ENCODE peak calls at places on chromosome 19, in four cellular contexts. R, I, Y and W are unnamed samples. For H3K4me1, the result is how much of the 10 kb centered on the place peaks cover.

GRCh38 chr19:14480695-14481069 is 5.5 kb upstream of the PTGER1 start:
- DNase-seq in I (peak), Y (no peak), R (peak), W (no peak)

GRCh38 chr19:49097453-49098288 is 12.4 kb downstream of the SNRNP70 start:
- DNase-seq in I (peak), Y (peak), R (peak), W (peak)

GRCh38 chr19:41888926-41889325 is 5.9 kb downstream of the ARHGEF1 start:
- DNase-seq in R (no peak), Y (no peak), I (no peak), W (no peak)

GRCh38 chr19:2266183-2266993 is 10.2 kb upstream of the JSRP1 start:
- DNase-seq in I (peak), R (peak), Y (peak), W (peak)

GRCh38 chr19:43229315-43229714 is 23.9 kb upstream of the PSG4 start:
- DNase-seq in R (peak), I (no peak), Y (no peak), W (no peak)

GRCh38 chr19:18114483-18114882 is 16.9 kb downstream of the MAST3 start:
- DNase-seq in R (no peak), I (no peak), Y (no peak), W (no peak)

GRCh38 chr19:31261651-31262331 is 87.4 kb downstream of the TSHZ3 start:
- DNase-seq in Y (no peak), I (no peak), R (peak), W (no peak)

GRCh38 chr19:42122691-42123607 is 9.3 kb downstream of the POU2F2 start:
- DNase-seq in Y (no peak), R (no peak), I (no peak), W (no peak)

GRCh38 chr19:7914598-7915045 is at the start of gene TGFBR3L:
- DNase-seq in I (no peak), R (no peak), Y (peak), W (no peak)

GRCh38 chr19:52211203-52211602 is 21.4 kb downstream of the PPP2R1A start:
- DNase-seq in Y (no peak), I (no peak), R (no peak), W (no peak)

GRCh38 chr19:7743425-7743841 is 3.9 kb downstream of the CD209 start:
- DNase-seq in I (no peak), Y (no peak), R (no peak), W (no peak)

GRCh38 chr19:41707502-41707812 is 969 bp upstream of the CEACAM5 start:
- DNase-seq in R (no peak), Y (no peak), I (no peak), W (no peak)

GRCh38 chr19:2253106-2254051 is 2.8 kb downstream of the JSRP1 start:
- DNase-seq in R (no peak), Y (no peak), I (peak), W (no peak)

GRCh38 chr19:8304841-8305621 is 3.1 kb downstream of the CD320 start:
- DNase-seq in Y (peak), R (no peak), I (peak), W (peak)

GRCh38 chr19:13842294-13843103 is 34.4 kb upstream of the NANOS3 start:
- DNase-seq in Y (peak), I (peak), R (peak), W (peak)

GRCh38 chr19:42229855-42230331 is 9.8 kb downstream of the ZNF526 start:
- DNase-seq in R (peak), Y (no peak), I (no peak), W (no peak)

GRCh38 chr19:4985551-4985991 is 16.7 kb downstream of the KDM4B start:
- DNase-seq in R (no peak), Y (no peak), I (peak), W (no peak)

GRCh38 chr19:43555185-43555770 is 20.0 kb downstream of the XRCC1 start:
- DNase-seq in R (peak), Y (peak), I (peak), W (peak)

GRCh38 chr19:48552406-48553322 is 692 bp downstream of the SULT2B1 start:
- DNase-seq in R (no peak), I (no peak), Y (no peak), W (no peak)

GRCh38 chr19:35295792-35296462 is 4.0 kb downstream of the MAG start:
- DNase-seq in I (no peak), Y (no peak), R (no peak), W (no peak)
- H3K4me1 ChIP-seq in I (under half), Y (under half), R (under half), W (under half)

DNA sequence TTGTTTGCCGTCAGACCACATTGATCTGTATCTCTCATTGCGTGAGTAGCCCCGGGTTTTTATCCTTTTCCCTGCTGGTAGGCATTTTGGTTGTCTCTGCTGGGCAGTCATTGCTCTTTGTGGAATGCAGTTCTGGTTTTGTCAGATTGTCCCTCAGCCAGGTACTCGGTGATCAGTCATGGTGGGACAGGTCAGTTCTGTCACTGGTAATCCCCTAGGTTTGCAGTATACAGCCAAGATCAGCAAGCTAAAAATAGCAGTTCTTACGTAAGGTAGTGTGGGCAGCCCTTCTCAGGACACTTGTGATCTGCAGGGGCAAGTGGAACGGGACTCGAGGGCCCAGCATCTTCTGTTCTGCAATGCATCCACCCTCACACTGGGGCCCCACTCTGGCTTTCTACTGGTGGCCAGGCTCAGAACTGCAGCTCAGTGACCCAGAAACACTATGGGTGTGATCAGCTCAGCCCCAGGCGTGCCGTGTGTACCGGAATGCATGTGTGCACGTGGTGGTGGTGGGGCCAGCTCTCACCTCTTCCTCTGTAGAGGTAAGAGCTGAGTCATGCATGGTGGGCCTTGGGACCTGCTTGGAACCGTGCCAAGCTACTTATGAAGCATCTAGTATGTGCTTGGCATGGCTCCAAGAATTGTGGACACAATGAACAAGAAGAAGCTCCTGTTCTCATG is 6.3 kb downstream of the PLEKHF1 start:
- DNase-seq in R (no peak), Y (peak), I (no peak), W (peak)
- TF ChIP-seq CTCF in R (no peak), Y (peak), I (no peak), W (no peak)

DNA sequence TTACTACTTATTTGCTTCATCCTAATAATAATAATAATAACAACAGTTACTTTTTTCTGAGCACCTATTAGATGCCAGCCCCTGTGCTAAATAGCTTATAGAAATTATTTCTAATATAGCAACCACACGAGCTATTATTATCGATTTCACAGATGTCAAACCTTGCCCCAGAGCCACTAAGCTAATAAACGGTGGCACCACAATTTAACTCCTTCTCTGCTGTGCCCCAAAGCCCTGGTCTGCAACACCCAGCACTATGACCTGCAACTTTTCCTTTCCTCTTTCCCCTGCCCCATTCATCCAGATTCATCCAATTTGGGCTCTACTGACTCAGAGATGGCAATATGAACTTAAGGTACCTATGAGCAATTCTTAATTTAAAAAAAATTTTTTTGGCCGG is 6.4 kb downstream of the RFX2 start:
- DNase-seq in R (no peak), Y (no peak), I (no peak), W (no peak)
- H3K4me1 ChIP-seq in R (under half), Y (under half), I (under half), W (under half)

DNA sequence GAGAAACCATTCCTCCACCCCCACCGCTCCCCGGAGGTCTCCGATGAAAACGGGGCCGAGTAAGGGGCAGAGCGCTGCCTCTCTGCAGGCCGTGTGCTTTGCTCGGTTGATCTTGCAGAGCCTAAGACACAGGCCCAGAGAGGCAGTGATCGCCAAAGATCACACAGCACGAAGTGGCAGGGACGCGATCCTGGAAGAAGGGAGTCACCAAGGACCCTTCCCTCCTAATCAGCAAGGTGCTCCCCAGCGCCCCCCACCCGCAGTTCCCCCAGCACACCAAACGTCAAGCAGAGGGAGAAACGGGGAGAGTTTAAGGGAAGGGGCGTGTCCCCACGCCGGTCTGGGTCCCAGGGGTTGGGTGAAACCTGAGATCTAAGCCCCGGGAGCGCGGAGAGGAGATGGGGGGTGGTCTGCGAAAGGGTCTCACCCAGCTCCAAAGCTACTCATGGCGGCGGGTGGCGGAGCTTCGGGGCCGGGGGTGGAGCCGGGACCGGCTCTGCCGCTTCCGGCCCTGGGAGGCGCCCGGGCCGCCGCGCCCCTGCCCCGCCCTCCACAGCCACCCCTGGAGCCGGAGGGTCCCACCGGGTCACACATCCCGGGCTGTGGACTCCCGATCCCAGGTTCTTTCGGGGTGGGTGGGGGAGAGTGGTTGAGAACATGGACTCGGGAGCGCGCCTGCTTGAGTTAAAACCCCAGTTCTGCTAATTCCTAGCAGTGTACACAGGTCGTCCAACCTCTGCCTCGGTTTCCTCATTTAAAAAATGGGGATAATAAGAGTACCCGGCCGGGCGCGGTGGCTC is at the start of gene EML2:
- DNase-seq in R (no peak), I (peak), Y (peak), W (peak)
- TF ChIP-seq CTCF in R (no peak), I (no peak), Y (no peak), W (no peak)

GRCh38 chr19:39828634-39829032 is 5.3 kb downstream of the DYRK1B start:
- DNase-seq in R (no peak), Y (no peak), I (no peak), W (no peak)
- H3K4me1 ChIP-seq in R (under half), Y (under half), I (under half), W (under half)

GRCh38 chr19:3556978-3557460 is 367 bp downstream of the MFSD12 start:
- DNase-seq in R (peak), Y (peak), I (peak), W (peak)
- TF ChIP-seq CTCF in R (no peak), Y (peak), I (peak), W (no peak)

GRCh38 chr19:45931055-45931454 is 16.5 kb upstream of the NANOS2 start:
- DNase-seq in R (no peak), Y (no peak), I (no peak), W (no peak)

GRCh38 chr19:45924891-45925447 is 10.4 kb upstream of the NANOS2 start:
- DNase-seq in I (no peak), R (no peak), Y (no peak), W (no peak)

GRCh38 chr19:45922281-45922680 is 7.7 kb upstream of the NANOS2 start:
- DNase-seq in R (no peak), I (no peak), Y (no peak), W (no peak)

GRCh38 chr19:45929247-45929646 is 14.7 kb upstream of the NANOS2 start:
- DNase-seq in I (no peak), R (no peak), Y (no peak), W (no peak)

GRCh38 chr19:45927565-45928261 is 13.1 kb upstream of the NANOS2 start:
- DNase-seq in Y (peak), I (peak), R (peak), W (peak)
- H3K4me1 ChIP-seq in Y (under half), I (under half), R (under half), W (under half)

DNA sequence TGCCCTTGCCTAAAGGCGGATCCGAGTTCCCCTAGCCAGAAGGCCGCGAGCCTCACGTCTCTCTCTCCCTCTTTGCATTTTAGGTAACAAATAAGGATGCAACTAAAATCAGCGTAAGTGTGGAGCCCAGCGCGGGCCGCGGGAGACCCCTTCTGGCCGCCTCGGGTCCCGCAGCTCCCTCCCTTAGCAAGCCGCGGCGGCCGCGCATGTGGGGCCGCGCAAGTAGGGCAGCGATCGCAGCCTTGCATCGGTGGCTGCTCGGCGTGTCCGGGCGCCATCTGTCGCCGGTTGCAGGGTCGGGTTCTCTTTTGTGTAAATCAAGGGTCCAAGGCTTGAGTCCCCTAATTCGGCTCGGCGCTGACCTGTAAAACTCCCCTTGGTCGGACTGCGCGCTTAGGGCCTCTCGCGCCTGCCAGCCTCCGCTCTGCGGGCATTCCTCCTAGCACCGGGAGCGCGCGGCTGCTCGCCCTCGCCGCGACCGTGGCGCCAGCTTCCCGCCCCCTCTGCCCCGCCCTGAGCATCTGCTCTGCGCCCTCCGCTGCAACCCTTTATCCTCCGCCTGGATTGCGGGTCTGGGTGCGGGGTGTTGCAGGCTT is 2.7 kb downstream of the VSTM2B start:
- DNase-seq in R (peak), Y (peak), I (peak), W (no peak)
- TF ChIP-seq CTCF in R (peak), Y (peak), I (peak), W (peak)